ENCODE peak calls at places on chromosomes 3 and 15, in six cellular contexts. One of them, this sample, is unnamed.

GRCh38 chr3:168952551-168952950 is 711.0 kb downstream of the MECOM start:
- DNase-seq in GM10248: no peak
- DNase-seq in T-helper 17 cell: no peak
- DNase-seq in RPMI7951: peak
- DNase-seq in Kasumi-1: peak
- DNase-seq in KBM-7: peak
- DNase-seq in this sample: no peak

GRCh38 chr15:48481802-48482201 is 150.6 kb downstream of the DUT start:
- DNase-seq in GM10248: no peak
- DNase-seq in T-helper 17 cell: no peak
- DNase-seq in RPMI7951: no peak
- DNase-seq in Kasumi-1: no peak
- DNase-seq in KBM-7: no peak
- DNase-seq in this sample: no peak

GRCh38 chr3:125161607-125162219 is 50.8 kb downstream of the SLC12A8 start:
- DNase-seq in GM10248: no peak
- DNase-seq in T-helper 17 cell: no peak
- DNase-seq in RPMI7951: no peak
- DNase-seq in Kasumi-1: no peak
- DNase-seq in KBM-7: no peak
- DNase-seq in this sample: no peak

GRCh38 chr3:15794842-15795562 is 2.8 kb downstream of the ANKRD28 start:
- DNase-seq in GM10248: no peak
- DNase-seq in T-helper 17 cell: no peak
- DNase-seq in RPMI7951: no peak
- DNase-seq in Kasumi-1: no peak
- DNase-seq in KBM-7: peak
- DNase-seq in this sample: no peak

GRCh38 chr3:107369791-107370190 is 7.4 kb upstream of the CCDC54 start:
- DNase-seq in GM10248: no peak
- DNase-seq in T-helper 17 cell: no peak
- DNase-seq in RPMI7951: no peak
- DNase-seq in Kasumi-1: no peak
- DNase-seq in KBM-7: no peak
- DNase-seq in this sample: no peak

GRCh38 chr15:28021281-28022039 is 77.7 kb downstream of the OCA2 start:
- DNase-seq in GM10248: no peak
- DNase-seq in T-helper 17 cell: no peak
- DNase-seq in RPMI7951: peak
- DNase-seq in Kasumi-1: peak
- DNase-seq in KBM-7: peak
- DNase-seq in this sample: no peak

GRCh38 chr3:174002543-174002942 is 605.0 kb downstream of the NLGN1 start:
- DNase-seq in GM10248: no peak
- DNase-seq in T-helper 17 cell: no peak
- DNase-seq in RPMI7951: no peak
- DNase-seq in Kasumi-1: peak
- DNase-seq in KBM-7: peak
- DNase-seq in this sample: no peak

GRCh38 chr3:25830373-25831305 is 40.7 kb downstream of the OXSM start:
- DNase-seq in GM10248: no peak
- DNase-seq in T-helper 17 cell: no peak
- DNase-seq in RPMI7951: no peak
- DNase-seq in Kasumi-1: no peak
- DNase-seq in KBM-7: no peak
- DNase-seq in this sample: no peak

GRCh38 chr3:63967675-63968611 is 55.4 kb downstream of the PSMD6 start:
- DNase-seq in GM10248: no peak
- DNase-seq in T-helper 17 cell: peak
- DNase-seq in RPMI7951: no peak
- DNase-seq in Kasumi-1: peak
- DNase-seq in KBM-7: peak
- DNase-seq in this sample: peak

GRCh38 chr15:52234596-52235541 is 43.7 kb upstream of the GNB5 start:
- DNase-seq in GM10248: peak
- DNase-seq in T-helper 17 cell: no peak
- DNase-seq in RPMI7951: no peak
- DNase-seq in Kasumi-1: peak
- DNase-seq in KBM-7: no peak
- DNase-seq in this sample: no peak

GRCh38 chr3:71778353-71778752 is 6.6 kb downstream of the PROK2 start:
- DNase-seq in GM10248: no peak
- DNase-seq in T-helper 17 cell: no peak
- DNase-seq in RPMI7951: no peak
- DNase-seq in Kasumi-1: no peak
- DNase-seq in KBM-7: no peak
- DNase-seq in this sample: no peak

GRCh38 chr3:190826018-190826417 is 36.5 kb downstream of the GMNC start:
- DNase-seq in GM10248: no peak
- DNase-seq in T-helper 17 cell: no peak
- DNase-seq in RPMI7951: no peak
- DNase-seq in Kasumi-1: no peak
- DNase-seq in KBM-7: no peak
- DNase-seq in this sample: no peak

GRCh38 chr3:141881702-141882101 is 5.3 kb downstream of the ATP1B3 start:
- DNase-seq in GM10248: no peak
- DNase-seq in T-helper 17 cell: no peak
- DNase-seq in RPMI7951: no peak
- DNase-seq in Kasumi-1: no peak
- DNase-seq in KBM-7: peak
- DNase-seq in this sample: no peak

GRCh38 chr15:66748320-66748779 is 46.3 kb downstream of the SMAD6 start:
- DNase-seq in GM10248: no peak
- DNase-seq in T-helper 17 cell: no peak
- DNase-seq in RPMI7951: peak
- DNase-seq in Kasumi-1: no peak
- DNase-seq in KBM-7: no peak
- DNase-seq in this sample: no peak

GRCh38 chr15:70416851-70417250 is 319.1 kb upstream of the TLE3 start:
- DNase-seq in GM10248: no peak
- DNase-seq in T-helper 17 cell: no peak
- DNase-seq in RPMI7951: no peak
- DNase-seq in Kasumi-1: no peak
- DNase-seq in KBM-7: no peak
- DNase-seq in this sample: no peak

GRCh38 chr3:115638991-115639390 is 15.7 kb downstream of the GAP43 start:
- DNase-seq in GM10248: no peak
- DNase-seq in T-helper 17 cell: no peak
- DNase-seq in RPMI7951: no peak
- DNase-seq in Kasumi-1: no peak
- DNase-seq in KBM-7: no peak
- DNase-seq in this sample: no peak

GRCh38 chr3:188465311-188465710 is 311.4 kb downstream of the LPP start:
- DNase-seq in GM10248: no peak
- DNase-seq in T-helper 17 cell: no peak
- DNase-seq in RPMI7951: no peak
- DNase-seq in Kasumi-1: no peak
- DNase-seq in KBM-7: no peak
- DNase-seq in this sample: no peak

GRCh38 chr15:83010709-83011270 is 649 bp downstream of the C15orf40 start:
- DNase-seq in GM10248: peak
- DNase-seq in T-helper 17 cell: peak
- DNase-seq in RPMI7951: peak
- DNase-seq in Kasumi-1: peak
- DNase-seq in KBM-7: peak
- DNase-seq in this sample: peak

GRCh38 chr3:188150982-188151381 is 3.0 kb upstream of the LPP start:
- DNase-seq in GM10248: no peak
- DNase-seq in T-helper 17 cell: no peak
- DNase-seq in RPMI7951: no peak
- DNase-seq in Kasumi-1: no peak
- DNase-seq in KBM-7: no peak
- DNase-seq in this sample: no peak

GRCh38 chr3:29317659-29318173 is 36.8 kb downstream of the RBMS3 start:
- DNase-seq in GM10248: no peak
- DNase-seq in T-helper 17 cell: no peak
- DNase-seq in RPMI7951: no peak
- DNase-seq in Kasumi-1: no peak
- DNase-seq in KBM-7: no peak
- DNase-seq in this sample: no peak

GRCh38 chr15:95208988-95209387 is 977.6 kb downstream of the MCTP2 start:
- DNase-seq in GM10248: no peak
- DNase-seq in T-helper 17 cell: no peak
- DNase-seq in RPMI7951: no peak
- DNase-seq in Kasumi-1: peak
- DNase-seq in KBM-7: no peak
- DNase-seq in this sample: no peak

GRCh38 chr15:42371125-42371524 is 11.8 kb downstream of the CAPN3 start:
- DNase-seq in GM10248: no peak
- DNase-seq in T-helper 17 cell: no peak
- DNase-seq in RPMI7951: peak
- DNase-seq in Kasumi-1: no peak
- DNase-seq in KBM-7: peak
- DNase-seq in this sample: no peak

GRCh38 chr3:113495035-113495434 is 19.9 kb downstream of the SPICE1 start:
- DNase-seq in GM10248: peak
- DNase-seq in T-helper 17 cell: no peak
- DNase-seq in RPMI7951: peak
- DNase-seq in Kasumi-1: peak
- DNase-seq in KBM-7: peak
- DNase-seq in this sample: peak

GRCh38 chr3:126288314-126288713 is 68.9 kb downstream of the KLF15 start:
- DNase-seq in GM10248: peak
- DNase-seq in T-helper 17 cell: no peak
- DNase-seq in RPMI7951: no peak
- DNase-seq in Kasumi-1: no peak
- DNase-seq in KBM-7: no peak
- DNase-seq in this sample: no peak

GRCh38 chr3:24521306-24522154 is 26.9 kb upstream of the THRB start:
- DNase-seq in GM10248: no peak
- DNase-seq in T-helper 17 cell: no peak
- DNase-seq in RPMI7951: peak
- DNase-seq in Kasumi-1: no peak
- DNase-seq in KBM-7: peak
- DNase-seq in this sample: no peak

This sample was measured in T-helper 1 cell.